ENCODE peak calls at places on chromosome 19, in four cellular contexts. One of them, this sample, is unnamed.

GRCh38 chr19:2219726-2220125 is 16.4 kb downstream of the PLEKHJ1 start:
- DNase-seq in HepG2: no peak
- DNase-seq in K562: no peak
- DNase-seq in GM12878: no peak
- DNase-seq in this sample: no peak

GRCh38 chr19:54162241-54162805 is 2.8 kb upstream of the LENG1 start:
- DNase-seq in HepG2: no peak
- DNase-seq in K562: peak
- DNase-seq in GM12878: no peak
- DNase-seq in this sample: no peak

GRCh38 chr19:43489310-43489709 is 15.2 kb downstream of the PHLDB3 start:
- DNase-seq in HepG2: no peak
- DNase-seq in K562: no peak
- DNase-seq in GM12878: peak
- DNase-seq in this sample: no peak

GRCh38 chr19:12774588-12775555 is at the start of gene HOOK2:
- DNase-seq in HepG2: no peak
- DNase-seq in K562: peak
- DNase-seq in GM12878: no peak
- DNase-seq in this sample: peak

GRCh38 chr19:29587518-29587986 is 18.5 kb upstream of the POP4 start:
- DNase-seq in HepG2: no peak
- DNase-seq in K562: no peak
- DNase-seq in GM12878: peak
- DNase-seq in this sample: no peak

GRCh38 chr19:6564393-6564792 is 26.6 kb downstream of the CD70 start:
- DNase-seq in HepG2: peak
- DNase-seq in K562: peak
- DNase-seq in GM12878: no peak
- DNase-seq in this sample: no peak

GRCh38 chr19:48608798-48609263 is 2.3 kb downstream of the SPACA4 start:
- DNase-seq in HepG2: peak
- DNase-seq in K562: peak
- DNase-seq in GM12878: no peak
- DNase-seq in this sample: peak

GRCh38 chr19:19697589-19697988 is 28.9 kb downstream of the ZNF101 start:
- DNase-seq in HepG2: no peak
- DNase-seq in K562: no peak
- DNase-seq in GM12878: no peak
- DNase-seq in this sample: no peak

GRCh38 chr19:49421039-49421877 is 2.0 kb downstream of the PTH2 start:
- DNase-seq in HepG2: no peak
- DNase-seq in K562: peak
- DNase-seq in GM12878: no peak
- DNase-seq in this sample: peak

GRCh38 chr19:16449330-16449961 is 22.3 kb downstream of the EPS15L1 start:
- DNase-seq in HepG2: no peak
- DNase-seq in K562: no peak
- DNase-seq in GM12878: peak
- DNase-seq in this sample: no peak

GRCh38 chr19:57934820-57935665 is at the start of gene ZNF418:
- DNase-seq in HepG2: no peak
- DNase-seq in K562: peak
- DNase-seq in GM12878: peak
- DNase-seq in this sample: peak

GRCh38 chr19:13118424-13119193 is 545 bp downstream of the NACC1 start:
- DNase-seq in HepG2: peak
- DNase-seq in K562: peak
- DNase-seq in GM12878: no peak
- DNase-seq in this sample: peak

GRCh38 chr19:34085336-34085735 is 87.0 kb upstream of the LSM14A start:
- DNase-seq in HepG2: no peak
- DNase-seq in K562: no peak
- DNase-seq in GM12878: no peak
- DNase-seq in this sample: no peak

GRCh38 chr19:15717781-15718180 is 10.0 kb upstream of the OR10H2 start:
- DNase-seq in HepG2: no peak
- DNase-seq in K562: no peak
- DNase-seq in GM12878: no peak
- DNase-seq in this sample: no peak

GRCh38 chr19:39411006-39411831 is 1.2 kb upstream of the PLEKHG2 start:
- DNase-seq in HepG2: peak
- DNase-seq in K562: peak
- DNase-seq in GM12878: no peak
- DNase-seq in this sample: peak

GRCh38 chr19:4878491-4878968 is 11.1 kb upstream of the PLIN3 start:
- DNase-seq in HepG2: no peak
- DNase-seq in K562: no peak
- DNase-seq in GM12878: no peak
- DNase-seq in this sample: peak

GRCh38 chr19:35446194-35446593 is 1.9 kb upstream of the FFAR2 start:
- DNase-seq in HepG2: no peak
- DNase-seq in K562: no peak
- DNase-seq in GM12878: no peak
- DNase-seq in this sample: no peak

GRCh38 chr19:46689358-46689757 is 27.6 kb downstream of the PRKD2 start:
- DNase-seq in HepG2: no peak
- DNase-seq in K562: no peak
- DNase-seq in GM12878: no peak
- DNase-seq in this sample: no peak

GRCh38 chr19:3780786-3781304 is 5.3 kb downstream of the MATK start:
- DNase-seq in HepG2: no peak
- DNase-seq in K562: no peak
- DNase-seq in GM12878: no peak
- DNase-seq in this sample: no peak

GRCh38 chr19:4717191-4717965 is 6.3 kb downstream of the DPP9 start:
- DNase-seq in HepG2: peak
- DNase-seq in K562: no peak
- DNase-seq in GM12878: no peak
- DNase-seq in this sample: no peak

GRCh38 chr19:29211562-29212416 is 1.2 kb downstream of the UQCRFS1 start:
- DNase-seq in HepG2: peak
- DNase-seq in K562: peak
- DNase-seq in GM12878: no peak
- DNase-seq in this sample: no peak

GRCh38 chr19:45768644-45769053 is 403 bp downstream of the SIX5 start:
- DNase-seq in HepG2: no peak
- DNase-seq in K562: peak
- DNase-seq in GM12878: no peak
- DNase-seq in this sample: peak

GRCh38 chr19:36483653-36484052 is 5.7 kb downstream of the ZNF566 start:
- DNase-seq in HepG2: no peak
- DNase-seq in K562: no peak
- DNase-seq in GM12878: no peak
- DNase-seq in this sample: no peak

GRCh38 chr19:48174445-48175030 is 4.1 kb downstream of the ZSWIM9 start:
- DNase-seq in HepG2: no peak
- DNase-seq in K562: no peak
- DNase-seq in GM12878: no peak
- DNase-seq in this sample: no peak

GRCh38 chr19:29831686-29832085 is 19.9 kb downstream of the CCNE1 start:
- DNase-seq in HepG2: no peak
- DNase-seq in K562: no peak
- DNase-seq in GM12878: no peak
- DNase-seq in this sample: no peak

GRCh38 chr19:13850910-13851753 is 25.8 kb upstream of the NANOS3 start:
- DNase-seq in HepG2: peak
- DNase-seq in K562: peak
- DNase-seq in GM12878: no peak
- DNase-seq in this sample: no peak

GRCh38 chr19:6272411-6272791 is 7.4 kb downstream of the MLLT1 start:
- DNase-seq in HepG2: no peak
- DNase-seq in K562: peak
- DNase-seq in GM12878: no peak
- DNase-seq in this sample: no peak

GRCh38 chr19:18300930-18301717 is 19.7 kb upstream of the JUND start:
- DNase-seq in HepG2: no peak
- DNase-seq in K562: peak
- DNase-seq in GM12878: no peak
- DNase-seq in this sample: no peak

GRCh38 chr19:14248578-14249011 is 42.6 kb upstream of the ADGRL1 start:
- DNase-seq in HepG2: no peak
- DNase-seq in K562: no peak
- DNase-seq in GM12878: no peak
- DNase-seq in this sample: peak

GRCh38 chr19:9751449-9751848 is 17.1 kb downstream of the ZNF846 start:
- DNase-seq in HepG2: peak
- DNase-seq in K562: no peak
- DNase-seq in GM12878: no peak
- DNase-seq in this sample: no peak

GRCh38 chr19:14494910-14495677 is 833 bp downstream of the GIPC1 start:
- DNase-seq in HepG2: no peak
- DNase-seq in K562: no peak
- DNase-seq in GM12878: no peak
- DNase-seq in this sample: no peak

GRCh38 chr19:31348416-31349159 is 648 bp downstream of the TSHZ3 start:
- DNase-seq in HepG2: no peak
- DNase-seq in K562: no peak
- DNase-seq in GM12878: no peak
- DNase-seq in this sample: peak

GRCh38 chr19:12232961-12233360 is 61.7 kb downstream of the ZNF44 start:
- DNase-seq in HepG2: no peak
- DNase-seq in K562: no peak
- DNase-seq in GM12878: no peak
- DNase-seq in this sample: no peak

GRCh38 chr19:30450101-30450500 is 77.9 kb downstream of the ZNF536 start:
- DNase-seq in HepG2: no peak
- DNase-seq in K562: no peak
- DNase-seq in GM12878: no peak
- DNase-seq in this sample: peak

GRCh38 chr19:28026636-28027035 is 1186.3 kb downstream of the UQCRFS1 start:
- DNase-seq in HepG2: no peak
- DNase-seq in K562: no peak
- DNase-seq in GM12878: no peak
- DNase-seq in this sample: no peak
- TF ChIP-seq CEBPB in HepG2: no peak
- TF ChIP-seq CEBPB in K562: no peak
- TF ChIP-seq CEBPB in GM12878: no peak
- TF ChIP-seq CEBPB in this sample: no peak

DNA sequence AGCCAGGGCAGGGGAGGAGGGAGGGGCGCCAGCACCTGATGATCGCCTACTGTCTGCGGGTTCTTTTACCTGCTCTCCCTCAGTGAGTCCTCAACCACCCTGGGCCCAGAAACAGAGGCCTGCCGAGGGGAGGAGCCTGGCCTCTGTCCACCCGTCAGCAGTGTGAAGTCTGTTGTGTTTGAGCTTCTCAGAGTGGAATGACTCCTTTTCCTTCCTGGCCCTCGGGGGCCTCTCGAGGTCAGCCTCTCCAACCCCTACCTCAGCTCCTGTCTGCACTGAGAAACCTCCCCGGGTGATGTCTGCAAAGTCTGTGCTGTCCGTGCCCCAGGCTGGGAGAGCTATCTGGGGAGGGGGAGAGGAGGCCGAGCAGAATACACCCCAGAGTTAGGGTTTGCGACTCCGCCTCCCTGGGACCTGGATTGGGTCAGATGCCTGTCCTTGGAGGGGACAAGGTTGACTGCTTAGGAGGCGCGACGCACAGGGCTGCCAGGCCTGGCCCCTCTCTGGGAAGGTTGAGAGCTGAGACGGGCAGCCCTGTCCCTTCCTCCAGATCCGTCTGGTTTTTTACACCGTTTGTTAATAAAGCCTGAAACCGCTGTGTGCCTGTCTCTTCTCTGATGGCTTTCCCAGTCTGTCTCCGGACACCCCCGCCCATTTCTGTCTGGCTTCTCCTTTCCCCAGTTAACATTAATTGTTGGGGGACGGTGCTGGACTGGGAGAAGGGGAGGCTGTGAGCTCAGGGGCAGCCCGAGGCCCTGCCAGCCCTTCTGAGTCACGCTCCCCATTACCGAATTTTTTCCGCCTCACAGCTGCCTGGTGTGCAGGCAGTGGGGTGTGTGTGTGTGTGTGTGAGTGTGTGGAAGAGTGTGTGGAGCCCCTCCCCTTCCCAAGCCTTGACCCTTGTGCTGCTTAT is 1.0 kb upstream of the SSC5D start:
- DNase-seq in HepG2: peak
- DNase-seq in K562: peak
- DNase-seq in GM12878: no peak
- DNase-seq in this sample: no peak
- H3K9ac ChIP-seq in HepG2: peak
- H3K9ac ChIP-seq in K562: peak
- H3K9ac ChIP-seq in GM12878: no peak
- H3K9ac ChIP-seq in this sample: no peak

DNA sequence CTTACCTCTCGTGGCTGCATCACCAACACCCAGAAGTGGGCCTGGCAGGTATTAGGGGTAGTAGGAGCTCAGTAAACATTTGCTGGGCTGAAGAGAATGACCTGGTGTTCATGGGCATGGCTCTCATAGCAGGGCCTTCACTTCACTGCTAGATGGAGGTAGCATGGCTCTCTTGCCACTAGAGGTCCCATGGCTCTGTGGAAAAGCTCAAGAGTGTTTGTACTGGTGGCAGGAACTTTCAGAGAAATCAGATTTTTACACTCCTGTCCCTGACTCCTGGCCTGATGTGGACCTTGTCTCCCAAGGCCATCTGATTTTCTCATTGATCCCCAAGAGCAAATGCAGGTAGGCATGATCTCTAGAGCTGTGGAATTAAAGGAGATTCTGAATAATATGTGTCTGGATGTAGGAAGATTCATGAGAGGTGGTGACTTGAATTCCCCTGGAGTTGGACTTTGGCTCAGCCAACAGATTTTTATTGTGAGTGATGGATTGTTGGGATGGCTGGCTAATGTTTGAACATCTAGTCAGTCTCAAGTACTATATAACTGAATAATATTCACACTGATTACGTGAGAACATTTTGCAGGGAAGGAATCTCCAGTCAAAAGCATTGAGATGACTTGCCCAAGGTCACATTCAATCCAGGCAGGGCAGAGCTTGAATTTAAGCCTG is 5.8 kb downstream of the ZNF574 start:
- DNase-seq in HepG2: peak
- DNase-seq in K562: peak
- DNase-seq in GM12878: no peak
- DNase-seq in this sample: no peak
- TF ChIP-seq CHD2 in HepG2: no peak
- TF ChIP-seq CHD2 in K562: no peak
- TF ChIP-seq CHD2 in GM12878: no peak
- TF ChIP-seq CHD2 in this sample: no peak

DNA sequence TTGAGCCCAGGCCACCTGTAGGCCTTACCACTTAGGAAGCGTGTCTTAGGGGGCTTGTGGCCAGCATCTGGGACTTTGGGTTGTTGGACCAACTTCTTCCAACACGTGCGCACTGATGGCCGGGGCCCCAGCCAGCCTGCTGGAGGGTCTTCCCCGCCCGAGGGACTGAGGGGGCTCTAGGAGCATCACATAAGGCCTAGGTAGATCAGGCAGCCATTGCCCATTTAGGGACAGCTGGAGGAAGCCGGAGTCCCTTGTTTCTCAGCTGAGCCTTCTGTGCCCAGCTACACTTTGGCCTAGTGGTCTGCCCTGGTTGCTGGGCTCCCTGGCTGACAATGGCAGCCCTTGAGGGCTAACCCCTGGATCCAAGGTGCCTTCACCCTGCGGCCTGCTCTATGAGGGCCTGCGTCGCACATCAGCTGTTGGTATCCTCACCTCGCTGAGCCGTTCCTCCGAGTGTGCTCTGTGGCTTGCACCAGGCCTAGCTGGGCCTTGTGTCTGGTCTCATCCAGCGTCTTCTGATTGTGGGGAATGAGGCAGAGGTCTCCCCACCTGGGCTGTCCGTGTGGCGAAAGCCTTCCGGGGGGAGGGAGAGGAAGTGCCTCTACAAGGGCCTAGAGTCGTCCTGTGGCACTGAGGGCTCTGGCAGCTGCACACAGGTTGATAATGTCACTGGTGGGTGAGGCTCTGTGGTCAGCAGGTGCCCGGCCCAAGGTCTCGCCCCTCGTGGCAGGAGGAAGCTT is 1.3 kb downstream of the RAB11B start:
- DNase-seq in HepG2: no peak
- DNase-seq in K562: no peak
- DNase-seq in GM12878: no peak
- DNase-seq in this sample: no peak
- TF ChIP-seq CEBPB in HepG2: no peak
- TF ChIP-seq CEBPB in K562: no peak
- TF ChIP-seq CEBPB in GM12878: no peak
- TF ChIP-seq CEBPB in this sample: no peak

This sample was measured in H1.